ENCODE peak calls at places on chromosome X, in seven cellular contexts. J, U, O, P, H, W and Y are unnamed samples.

GRCh38 chrX:50000937-50001542 is 78.6 kb downstream of the CLCN5 start:
- DNase-seq in J (no peak), U (no peak), O (no peak), P (no peak), H (no peak), W (no peak), Y (no peak)

GRCh38 chrX:137051978-137052640 is 18.3 kb upstream of the GPR101 start:
- DNase-seq in J (peak), U (peak), O (peak), P (peak), H (no peak), W (no peak), Y (peak)

GRCh38 chrX:68895339-68896250 is 66.8 kb downstream of the EFNB1 start:
- DNase-seq in J (no peak), U (peak), O (no peak), P (peak), H (peak), W (no peak), Y (peak)

GRCh38 chrX:107978707-107979307 is 3.4 kb downstream of the TEX13B start:
- DNase-seq in J (no peak), U (peak), O (no peak), P (peak), H (no peak), W (no peak), Y (peak)

GRCh38 chrX:38881727-38882126 is 80.5 kb downstream of the MID1IP1 start:
- DNase-seq in J (no peak), U (no peak), O (no peak), P (no peak), H (no peak), W (no peak), Y (no peak)

GRCh38 chrX:1466232-1466661 is 13.5 kb upstream of the ASMTL start:
- DNase-seq in J (peak), U (no peak), O (peak), P (no peak), H (peak), W (no peak), Y (no peak)

GRCh38 chrX:52082578-52082977 is 13.6 kb upstream of the MAGED4B start:
- DNase-seq in J (no peak), U (peak), O (no peak), P (peak), H (no peak), W (no peak), Y (peak)

GRCh38 chrX:112967341-112967740 is 126.7 kb upstream of the AMOT start:
- DNase-seq in J (no peak), U (peak), O (no peak), P (no peak), H (no peak), W (no peak), Y (no peak)

GRCh38 chrX:153944140-153944799 is at the start of gene RENBP:
- DNase-seq in J (peak), U (no peak), O (no peak), P (no peak), H (no peak), W (no peak), Y (no peak)

GRCh38 chrX:13180807-13181206 is 136.4 kb upstream of the FAM9C start:
- DNase-seq in J (no peak), U (peak), O (no peak), P (peak), H (no peak), W (no peak), Y (peak)

GRCh38 chrX:103637604-103638338 is 9.0 kb downstream of the TCEAL1 start:
- DNase-seq in J (no peak), U (no peak), O (no peak), P (no peak), H (no peak), W (no peak), Y (no peak)

GRCh38 chrX:44874481-44875184 is 1.6 kb downstream of the KDM6A start:
- DNase-seq in J (no peak), U (peak), O (no peak), P (peak), H (no peak), W (peak), Y (peak)

GRCh38 chrX:44244008-44244407 is 99.5 kb downstream of the EFHC2 start:
- DNase-seq in J (no peak), U (peak), O (no peak), P (peak), H (no peak), W (no peak), Y (peak)

GRCh38 chrX:71994601-71995000 is 84.0 kb downstream of the NHSL2 start:
- DNase-seq in J (no peak), U (no peak), O (no peak), P (no peak), H (no peak), W (no peak), Y (no peak)

GRCh38 chrX:110021180-110022022 is 18.5 kb downstream of the TMEM164 start:
- DNase-seq in J (no peak), U (peak), O (no peak), P (peak), H (no peak), W (no peak), Y (peak)

GRCh38 chrX:119417376-119417775 is 18.2 kb downstream of the SLC25A43 start:
- DNase-seq in J (no peak), U (no peak), O (no peak), P (no peak), H (no peak), W (no peak), Y (no peak)

GRCh38 chrX:19709812-19710518 is 177.4 kb downstream of the SH3KBP1 start:
- DNase-seq in J (no peak), U (peak), O (no peak), P (peak), H (no peak), W (no peak), Y (peak)

GRCh38 chrX:154478728-154479622 is at the start of gene LAGE3:
- DNase-seq in J (peak), U (peak), O (peak), P (peak), H (peak), W (peak), Y (peak)

GRCh38 chrX:100636321-100636991 is at the start of gene TSPAN6:
- DNase-seq in J (peak), U (peak), O (peak), P (peak), H (peak), W (peak), Y (peak)

GRCh38 chrX:146863566-146863965 is 49.0 kb upstream of the CXorf51A start:
- DNase-seq in J (no peak), U (no peak), O (no peak), P (no peak), H (no peak), W (no peak), Y (no peak)

GRCh38 chrX:16786791-16787735 is 797 bp downstream of the TXLNG start:
- DNase-seq in J (peak), U (no peak), O (no peak), P (peak), H (no peak), W (no peak), Y (no peak)

GRCh38 chrX:65502618-65503017 is 32.0 kb downstream of the LAS1L start:
- DNase-seq in J (no peak), U (no peak), O (no peak), P (no peak), H (no peak), W (no peak), Y (no peak)

GRCh38 chrX:79400618-79401017 is 33.5 kb upstream of the ITM2A start:
- DNase-seq in J (no peak), U (no peak), O (no peak), P (no peak), H (no peak), W (no peak), Y (no peak)

GRCh38 chrX:39969099-39969825 is 128.5 kb downstream of the BCOR start:
- DNase-seq in J (no peak), U (no peak), O (no peak), P (no peak), H (no peak), W (no peak), Y (peak)

GRCh38 chrX:21181232-21181853 is 192.9 kb upstream of the CNKSR2 start:
- DNase-seq in J (no peak), U (no peak), O (no peak), P (no peak), H (no peak), W (no peak), Y (no peak)

GRCh38 chrX:9133426-9133825 is 99.5 kb upstream of the FAM9B start:
- DNase-seq in J (no peak), U (peak), O (no peak), P (peak), H (no peak), W (no peak), Y (peak)

GRCh38 chrX:5644786-5645185 is 583.9 kb downstream of the NLGN4X start:
- DNase-seq in J (no peak), U (no peak), O (no peak), P (no peak), H (no peak), W (no peak), Y (no peak)

GRCh38 chrX:18995216-18995615 is 11.3 kb upstream of the PHKA2 start:
- DNase-seq in J (no peak), U (peak), O (no peak), P (peak), H (no peak), W (no peak), Y (peak)

GRCh38 chrX:143634701-143635442 is 1.0 kb downstream of the SLITRK4 start:
- DNase-seq in J (peak), U (no peak), O (no peak), P (peak), H (no peak), W (no peak), Y (no peak)